ENCODE peak calls at places on chromosomes 11 and 22, in five cellular contexts. I is glutamatergic neuron; N is NCI-H187 treated with DMSO at 0.1 percent for 48 hours; K is epithelial cell of proximal tubule; O is activated CD8-positive, alpha-beta memory T cell treated with anti-CD3 and anti-CD28 coated beads, Interleukin-2, amount 10 ng/mL, durations not matched to agents 7 days and 5 days. F is an unnamed sample.

GRCh38 chr11:123382555-123383074 is 47.5 kb upstream of the GRAMD1B start:
- DNase-seq in I (no peak), N (no peak), K (no peak), O (peak), F (no peak)

GRCh38 chr22:38050720-38051119 is 6.5 kb upstream of the PICK1 start:
- DNase-seq in I (no peak), N (no peak), K (no peak), O (no peak), F (no peak)

GRCh38 chr22:19357270-19358105 is 66.0 kb upstream of the CLTCL1 start:
- DNase-seq in I (no peak), N (no peak), K (no peak), O (no peak), F (no peak)

GRCh38 chr11:9762531-9762930 is 98.7 kb downstream of the SWAP70 start:
- DNase-seq in I (no peak), N (no peak), K (no peak), O (no peak), F (no peak)

GRCh38 chr11:130042093-130042591 is 27.6 kb upstream of the APLP2 start:
- DNase-seq in I (no peak), N (no peak), K (peak), O (no peak), F (no peak)

GRCh38 chr11:47388697-47389576 is 10.6 kb upstream of the SPI1 start:
- DNase-seq in I (no peak), N (no peak), K (no peak), O (no peak), F (no peak)

GRCh38 chr11:125496465-125496817 is 376 bp upstream of the FEZ1 start:
- DNase-seq in I (no peak), N (no peak), K (no peak), O (no peak), F (no peak)

GRCh38 chr22:44147821-44148574 is 32.7 kb upstream of the PARVG start:
- DNase-seq in I (no peak), N (no peak), K (no peak), O (no peak), F (peak)

GRCh38 chr11:95301497-95301896 is 70.5 kb upstream of the SESN3 start:
- DNase-seq in I (no peak), N (no peak), K (no peak), O (no peak), F (no peak)